ENCODE peak calls at places on chromosome 11, in five cellular contexts. One of them, this sample, is unnamed.

GRCh38 chr11:35318309-35318708 is 101.0 kb downstream of the SLC1A2 start:
- DNase-seq in Panc1: no peak
- DNase-seq in heart left ventricle: no peak
- DNase-seq in fibroblast of the aortic adventitia: no peak
- DNase-seq in GM23338: no peak
- DNase-seq in this sample: no peak

GRCh38 chr11:45662665-45663485 is 2.5 kb downstream of the CHST1 start:
- DNase-seq in Panc1: no peak
- DNase-seq in heart left ventricle: no peak
- DNase-seq in GM23338: peak
- DNase-seq in fibroblast of the aortic adventitia: peak
- DNase-seq in this sample: peak

GRCh38 chr11:65274734-65275682 is 13.2 kb downstream of the POLA2 start:
- DNase-seq in GM23338: peak
- DNase-seq in Panc1: no peak
- DNase-seq in heart left ventricle: peak
- DNase-seq in fibroblast of the aortic adventitia: peak
- DNase-seq in this sample: peak

GRCh38 chr11:46055371-46055770 is 65.9 kb downstream of the PHF21A start:
- DNase-seq in heart left ventricle: no peak
- DNase-seq in fibroblast of the aortic adventitia: peak
- DNase-seq in GM23338: peak
- DNase-seq in Panc1: no peak
- DNase-seq in this sample: peak

GRCh38 chr11:111942826-111943225 is 5.7 kb downstream of the DIXDC1 start:
- DNase-seq in fibroblast of the aortic adventitia: peak
- DNase-seq in Panc1: no peak
- DNase-seq in GM23338: no peak
- DNase-seq in heart left ventricle: no peak
- DNase-seq in this sample: peak

GRCh38 chr11:126484266-126484665 is 128.8 kb downstream of the ST3GAL4 start:
- DNase-seq in GM23338: no peak
- DNase-seq in Panc1: no peak
- DNase-seq in fibroblast of the aortic adventitia: peak
- DNase-seq in heart left ventricle: no peak
- DNase-seq in this sample: peak

GRCh38 chr11:11379661-11380060 is 26.6 kb upstream of the CSNK2A3 start:
- DNase-seq in heart left ventricle: no peak
- DNase-seq in Panc1: no peak
- DNase-seq in GM23338: no peak
- DNase-seq in fibroblast of the aortic adventitia: no peak
- DNase-seq in this sample: no peak

GRCh38 chr11:93908689-93909088 is 58.3 kb upstream of the VSTM5 start:
- DNase-seq in GM23338: peak
- DNase-seq in fibroblast of the aortic adventitia: peak
- DNase-seq in Panc1: no peak
- DNase-seq in heart left ventricle: no peak
- DNase-seq in this sample: peak

GRCh38 chr11:134250675-134251074 is 2.5 kb downstream of the THYN1 start:
- DNase-seq in heart left ventricle: no peak
- DNase-seq in Panc1: no peak
- DNase-seq in fibroblast of the aortic adventitia: no peak
- DNase-seq in GM23338: no peak
- DNase-seq in this sample: no peak

GRCh38 chr11:132914600-132914999 is 617.7 kb downstream of the OPCML start:
- DNase-seq in Panc1: no peak
- DNase-seq in GM23338: no peak
- DNase-seq in fibroblast of the aortic adventitia: no peak
- DNase-seq in heart left ventricle: no peak
- DNase-seq in this sample: no peak

GRCh38 chr11:93116641-93117577 is 80.9 kb downstream of the SLC36A4 start:
- DNase-seq in GM23338: peak
- DNase-seq in Panc1: no peak
- DNase-seq in fibroblast of the aortic adventitia: no peak
- DNase-seq in heart left ventricle: no peak
- DNase-seq in this sample: no peak

GRCh38 chr11:64007160-64007628 is 21.0 kb downstream of the OTUB1 start:
- DNase-seq in heart left ventricle: no peak
- DNase-seq in Panc1: no peak
- DNase-seq in fibroblast of the aortic adventitia: peak
- DNase-seq in GM23338: peak
- DNase-seq in this sample: no peak
- H3K4me3 ChIP-seq in heart left ventricle: peak
- H3K4me3 ChIP-seq in Panc1: peak
- H3K4me3 ChIP-seq in fibroblast of the aortic adventitia: peak
- H3K4me3 ChIP-seq in GM23338: peak
- H3K4me3 ChIP-seq in this sample: peak

DNA sequence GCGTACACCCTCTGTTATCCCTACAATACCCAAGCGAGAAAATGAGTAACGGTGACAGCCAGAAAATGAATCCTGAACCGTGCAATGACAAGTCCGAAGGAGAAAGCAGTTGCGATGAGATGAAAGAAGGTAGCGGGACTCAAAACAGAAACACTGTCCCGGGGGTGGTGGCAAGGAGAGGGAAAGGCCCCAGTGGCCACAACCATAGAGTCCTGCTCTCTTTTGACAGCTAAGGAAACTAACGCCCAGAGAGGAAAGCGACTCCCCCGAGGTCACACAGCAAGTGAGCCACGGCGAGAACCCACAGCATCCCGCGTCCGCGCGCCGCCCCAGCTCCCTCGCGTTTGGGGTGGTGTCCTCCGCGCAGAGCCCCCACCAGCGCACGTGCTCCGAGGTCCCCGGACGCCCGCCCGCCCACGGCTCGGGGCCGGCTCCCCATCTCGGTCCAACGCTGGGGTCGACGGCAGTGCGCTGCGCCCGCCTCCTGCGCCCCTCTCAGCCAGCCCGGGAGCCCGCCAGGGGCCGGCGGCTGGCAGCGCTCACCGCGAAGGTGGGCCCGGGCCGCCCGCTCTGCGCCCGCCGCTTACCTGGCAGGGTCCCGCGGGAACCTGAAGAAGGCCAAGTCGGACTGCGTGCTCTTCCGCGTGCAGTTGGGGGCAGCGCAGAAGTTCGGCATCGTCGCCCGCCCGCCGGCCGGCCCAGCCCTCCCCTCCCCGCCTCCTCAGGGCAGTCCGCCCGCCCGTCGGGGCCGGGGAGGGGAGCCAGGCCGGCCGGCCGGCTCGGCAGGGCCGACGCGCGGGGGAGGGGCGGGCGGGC is 563 bp downstream of the THAP12 start:
- DNase-seq in Panc1: no peak
- DNase-seq in heart left ventricle: peak
- DNase-seq in fibroblast of the aortic adventitia: peak
- DNase-seq in GM23338: peak
- DNase-seq in this sample: peak
- TF ChIP-seq CTCF in Panc1: no peak
- TF ChIP-seq CTCF in heart left ventricle: no peak
- TF ChIP-seq CTCF in fibroblast of the aortic adventitia: no peak
- TF ChIP-seq CTCF in GM23338: no peak
- TF ChIP-seq CTCF in this sample: no peak

GRCh38 chr11:1571760-1572199 is 291 bp downstream of the DUSP8 start:
- DNase-seq in GM23338: no peak
- DNase-seq in Panc1: no peak
- DNase-seq in fibroblast of the aortic adventitia: no peak
- DNase-seq in heart left ventricle: no peak
- DNase-seq in this sample: no peak

GRCh38 chr11:1574256-1575242 is 2.5 kb upstream of the DUSP8 start:
- DNase-seq in heart left ventricle: peak
- DNase-seq in GM23338: peak
- DNase-seq in Panc1: no peak
- DNase-seq in fibroblast of the aortic adventitia: peak
- DNase-seq in this sample: peak

GRCh38 chr11:1573077-1573846 is 1.2 kb upstream of the DUSP8 start:
- DNase-seq in heart left ventricle: peak
- DNase-seq in GM23338: no peak
- DNase-seq in Panc1: no peak
- DNase-seq in fibroblast of the aortic adventitia: no peak
- DNase-seq in this sample: no peak

GRCh38 chr11:1572200-1573076 is at the start of gene DUSP8:
- DNase-seq in fibroblast of the aortic adventitia: peak
- DNase-seq in heart left ventricle: peak
- DNase-seq in Panc1: no peak
- DNase-seq in GM23338: peak
- DNase-seq in this sample: peak

GRCh38 chr11:1573847-1574255 is 1.8 kb upstream of the DUSP8 start:
- DNase-seq in Panc1: peak
- DNase-seq in GM23338: no peak
- DNase-seq in heart left ventricle: peak
- DNase-seq in fibroblast of the aortic adventitia: no peak
- DNase-seq in this sample: no peak
- H3K4me3 ChIP-seq in Panc1: peak
- H3K4me3 ChIP-seq in GM23338: peak
- H3K4me3 ChIP-seq in heart left ventricle: no peak
- H3K4me3 ChIP-seq in fibroblast of the aortic adventitia: no peak
- H3K4me3 ChIP-seq in this sample: no peak

DNA sequence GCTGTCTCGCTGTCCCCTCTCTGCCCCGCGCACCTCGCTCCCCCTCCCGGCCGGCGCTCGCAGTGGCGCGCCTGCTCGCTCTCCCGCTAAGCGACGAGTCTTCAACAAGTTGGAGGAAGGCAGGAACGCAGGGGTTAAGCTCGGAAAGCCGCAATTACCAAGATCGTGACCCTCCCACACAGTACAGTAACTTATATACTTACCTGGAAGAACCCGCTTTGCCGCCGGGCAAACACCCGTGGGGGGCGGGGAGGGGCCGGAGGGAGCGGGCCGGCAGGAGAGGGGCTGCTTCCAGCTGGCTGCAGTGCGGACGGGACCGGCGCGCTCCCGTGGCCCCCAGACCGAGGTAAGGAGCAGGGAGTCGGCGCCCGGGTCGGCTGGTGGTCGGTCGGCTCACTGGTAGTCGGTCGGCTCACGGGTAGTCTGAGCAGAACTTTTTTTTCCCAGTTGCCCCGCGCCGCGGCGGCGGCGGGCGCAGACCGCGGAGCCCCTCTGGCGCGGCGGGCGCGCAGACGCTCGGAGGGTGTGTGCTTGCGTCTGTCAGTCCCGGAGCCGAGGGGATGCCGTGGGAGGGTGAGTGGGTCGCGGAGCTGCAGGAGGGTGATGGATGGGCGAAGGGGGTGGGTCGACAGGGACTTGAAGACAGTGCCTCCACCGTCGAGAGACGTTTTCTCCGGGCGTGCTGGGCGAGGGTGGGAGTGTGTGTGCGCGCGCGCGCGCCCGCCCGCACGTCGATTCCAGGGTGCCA is 101.2 kb upstream of the HSD17B12 start:
- DNase-seq in heart left ventricle: no peak
- DNase-seq in fibroblast of the aortic adventitia: peak
- DNase-seq in Panc1: no peak
- DNase-seq in GM23338: peak
- DNase-seq in this sample: peak
- TF ChIP-seq CTCF in heart left ventricle: no peak
- TF ChIP-seq CTCF in fibroblast of the aortic adventitia: peak
- TF ChIP-seq CTCF in Panc1: peak
- TF ChIP-seq CTCF in GM23338: peak
- TF ChIP-seq CTCF in this sample: peak

DNA sequence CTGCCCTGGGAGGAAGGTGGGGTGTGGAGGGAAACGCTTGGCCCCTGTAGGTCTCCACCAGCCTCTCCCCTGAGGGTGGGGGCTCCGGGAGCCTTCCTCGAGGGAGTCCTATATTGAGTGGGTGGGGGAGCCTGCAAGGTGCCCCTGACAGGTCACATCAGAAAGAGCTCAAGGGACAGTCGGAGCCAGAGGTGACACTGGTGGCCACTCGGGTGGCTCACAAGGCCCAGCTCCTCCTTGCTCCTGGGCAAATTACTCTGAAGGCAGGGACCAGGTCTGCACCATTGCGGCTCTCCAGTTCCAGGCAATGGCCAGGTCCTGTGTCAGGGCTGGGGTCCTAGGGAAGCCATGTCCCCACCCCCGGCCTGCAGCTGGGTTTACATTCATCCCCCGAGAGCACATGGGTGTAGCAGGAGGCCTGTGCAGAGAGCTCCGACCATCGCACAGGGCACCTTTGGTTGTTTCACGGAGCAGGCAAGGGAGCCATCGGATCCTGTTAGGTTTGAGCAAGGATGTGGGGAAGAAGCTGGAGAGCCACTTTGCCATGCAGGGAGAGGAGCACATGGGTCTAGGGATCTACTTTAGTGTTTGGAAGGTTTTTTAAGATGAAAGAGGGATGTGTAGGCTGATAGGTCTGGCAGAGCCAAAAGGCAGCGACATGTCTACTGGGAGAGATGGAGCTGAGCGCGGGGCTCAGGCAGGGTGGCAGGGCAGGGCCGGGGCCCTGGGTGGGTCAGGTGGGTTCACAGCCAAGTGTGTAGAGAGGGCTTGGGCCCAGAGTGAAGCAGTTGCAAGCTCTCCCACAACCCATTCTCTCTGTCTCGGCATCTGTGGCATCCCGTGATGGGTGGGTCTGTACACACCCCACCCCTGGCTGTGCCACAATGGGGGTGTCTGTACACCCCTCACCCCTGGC is 14.8 kb downstream of the CCND1 start:
- DNase-seq in Panc1: no peak
- DNase-seq in fibroblast of the aortic adventitia: no peak
- DNase-seq in heart left ventricle: no peak
- DNase-seq in GM23338: no peak
- DNase-seq in this sample: no peak
- H3K4me3 ChIP-seq in Panc1: no peak
- H3K4me3 ChIP-seq in fibroblast of the aortic adventitia: no peak
- H3K4me3 ChIP-seq in heart left ventricle: no peak
- H3K4me3 ChIP-seq in GM23338: no peak
- H3K4me3 ChIP-seq in this sample: no peak

This sample was measured in fibroblast of villous mesenchyme.